ENCODE peak calls at places on chromosome 11, in nine cellular contexts. Q is cerebellum; J is choroid plexus epithelial cell; W is HEK293T; P is PC-3; S is stimulated activated effector memory CD8-positive, alpha-beta T cell treated with anti-CD3 and anti-CD28 coated beads, Interleukin-12 subunit alpha, Interleukin-12 subunit beta, amount 100 ng/mL, for 72 hours; M is MM.1S; R is T-helper 2 cell treated with Interferon-gamma antibody and Interleukin-4, amounts not matched to agents 5 μg/mL and 100 μg/mL, for 36 hours; V is iris pigment epithelial cell. A is an unnamed sample.

GRCh38 chr11:105910095-105910715 is 111.8 kb downstream of the MSANTD4 start:
- DNase-seq in Q (no peak), V (peak), J (peak), P (peak), M (no peak), R (no peak), S (no peak), W (no peak), A (peak)

GRCh38 chr11:73257342-73258103 is 14.6 kb upstream of the P2RY6 start:
- DNase-seq in R (no peak), J (peak), P (peak), M (no peak), S (no peak), V (peak), W (no peak), Q (no peak), A (peak)

GRCh38 chr11:109939176-109939810 is 153.9 kb upstream of the ZC3H12C start:
- DNase-seq in W (peak), R (no peak), V (peak), J (peak), Q (peak), P (peak), M (peak), S (no peak), A (peak)

GRCh38 chr11:85115798-85116197 is 511.3 kb downstream of the DLG2 start:
- DNase-seq in V (peak), W (no peak), M (no peak), P (peak), R (no peak), J (peak), Q (no peak), S (no peak), A (no peak)

GRCh38 chr11:82889133-82890001 is 10.9 kb downstream of the PRCP start:
- DNase-seq in R (no peak), J (no peak), M (no peak), W (no peak), Q (no peak), S (no peak), V (no peak), P (peak), A (no peak)

GRCh38 chr11:107719062-107719461 is 7.2 kb upstream of the SLN start:
- DNase-seq in M (no peak), P (no peak), V (no peak), Q (no peak), S (no peak), W (no peak), R (no peak), J (no peak), A (no peak)

GRCh38 chr11:2314136-2314524 is 12.3 kb downstream of the TSPAN32 start:
- DNase-seq in W (no peak), J (no peak), V (no peak), M (no peak), S (no peak), R (no peak), P (no peak), Q (no peak), A (no peak)

GRCh38 chr11:95095858-95096587 is 6.4 kb downstream of the ENDOD1 start:
- DNase-seq in M (peak), P (peak), S (no peak), J (peak), Q (no peak), W (no peak), V (peak), R (no peak), A (no peak)

GRCh38 chr11:64385953-64386704 is 27.2 kb downstream of the RPS6KA4 start:
- DNase-seq in P (peak), R (peak), Q (no peak), S (no peak), M (no peak), V (peak), J (peak), W (no peak), A (peak)

GRCh38 chr11:48055292-48056132 is 75.2 kb downstream of the PTPRJ start:
- DNase-seq in M (no peak), W (no peak), P (peak), S (peak), R (peak), V (peak), J (peak), Q (no peak), A (no peak)

GRCh38 chr11:31844351-31844750 is 33.2 kb upstream of the PAX6 start:
- DNase-seq in R (no peak), M (no peak), J (no peak), W (no peak), S (no peak), V (peak), Q (no peak), P (no peak), A (no peak)

GRCh38 chr11:10625982-10626311 is 57.5 kb upstream of the LYVE1 start:
- DNase-seq in V (no peak), W (no peak), M (no peak), P (no peak), Q (no peak), R (no peak), J (no peak), S (no peak), A (no peak)